ENCODE peak calls at places on chromosomes 11 and 22, in five cellular contexts. W is prostate gland, L is fibroblast of lung, Z is SJSA1, T is neural progenitor cell. G is an unnamed sample.

GRCh38 chr11:61699737-61700160 is 19.6 kb downstream of the DAGLA start:
- DNase-seq in W (peak; percentile 73), L (no peak), Z (no peak), T (no peak), G (no peak)

GRCh38 chr22:24541681-24542515 is 13.0 kb downstream of the GUCD1 start:
- DNase-seq in W (no peak), L (no peak), Z (no peak), T (no peak), G (no peak)

GRCh38 chr11:1830119-1830499 is 4.7 kb upstream of the SYT8 start:
- DNase-seq in W (no peak), L (no peak), Z (no peak), T (no peak), G (peak; percentile 62)

GRCh38 chr11:35390737-35391682 is 28.3 kb downstream of the SLC1A2 start:
- DNase-seq in W (peak; percentile 75), L (peak; percentile 86), Z (peak; percentile 47), T (no peak), G (peak; percentile 55)

GRCh38 chr11:14358729-14359439 is at the start of gene RRAS2:
- DNase-seq in W (peak; percentile 84), L (peak; percentile 69), Z (peak; percentile 70), T (peak; percentile 94), G (peak; percentile 61)

GRCh38 chr22:50074551-50075042 is 10.6 kb downstream of the MLC1 start:
- DNase-seq in W (no peak), L (no peak), Z (no peak), T (no peak), G (no peak)

GRCh38 chr11:129279326-129280026 is 87.4 kb upstream of the ARHGAP32 start:
- DNase-seq in W (peak; percentile 63), L (peak; percentile 78), Z (peak; percentile 39), T (peak; percentile 93), G (peak; percentile 94)

GRCh38 chr11:18617688-18618340 is 16.3 kb downstream of the SPTY2D1 start:
- DNase-seq in W (no peak), L (peak; percentile 58), Z (peak; percentile 29), T (no peak), G (no peak)

GRCh38 chr11:65487467-65488272 is 11.2 kb upstream of the MALAT1 start:
- DNase-seq in W (peak; percentile 99), L (peak; percentile 100), Z (peak; percentile 99), T (peak; percentile 99), G (peak; percentile 98)
- H3K4me1 ChIP-seq in W (peaks cover 36% of the 10 kb centered on the region), L (peaks cover 58% of the 10 kb centered on the region), Z (peaks cover 72% of the 10 kb centered on the region), T (peaks cover 72% of the 10 kb centered on the region), G (peaks cover 56% of the 10 kb centered on the region)

GRCh38 chr11:34049058-34049457 is 2.5 kb upstream of the CAPRIN1 start:
- DNase-seq in W (no peak), L (no peak), Z (no peak), T (no peak), G (no peak)

GRCh38 chr11:34040571-34040970 is 11.0 kb upstream of the CAPRIN1 start:
- DNase-seq in W (no peak), L (no peak), Z (no peak), T (no peak), G (no peak)

GRCh38 chr11:34050536-34050935 is 995 bp upstream of the CAPRIN1 start:
- DNase-seq in W (no peak), L (peak; percentile 44), Z (no peak), T (no peak), G (no peak)

GRCh38 chr11:34044664-34045485 is 6.7 kb upstream of the CAPRIN1 start:
- DNase-seq in W (no peak), L (peak; percentile 83), Z (peak; percentile 51), T (peak; percentile 53), G (no peak)
- H3K4me3 ChIP-seq in W (no peak overlapping the region), L (no peak overlapping the region), Z (no peak overlapping the region), T (no peak overlapping the region), G (no peak overlapping the region)

DNA sequence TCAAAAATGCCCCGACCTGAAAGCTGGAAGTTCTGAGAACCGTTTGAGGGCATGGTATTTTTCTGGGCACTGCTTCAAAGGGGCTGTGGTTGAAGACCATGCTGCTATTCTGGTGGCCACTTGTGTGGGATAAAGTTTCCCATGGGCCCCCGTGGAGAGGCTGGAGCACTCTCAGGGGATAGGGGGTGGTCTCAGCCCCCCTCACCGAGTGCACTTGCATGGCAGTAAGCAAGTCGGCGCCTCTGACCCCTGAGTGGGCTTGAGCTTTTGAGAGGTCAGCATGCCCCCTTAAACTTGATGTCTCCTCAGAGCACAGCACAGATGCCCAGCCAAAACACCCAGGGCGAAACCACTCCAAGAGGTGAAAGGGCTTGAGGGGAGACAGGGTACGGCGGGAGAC is 35.6 kb downstream of the TIMP3 start:
- DNase-seq in W (no peak), L (no peak), Z (no peak), T (no peak), G (no peak)
- H3K4me1 ChIP-seq in W (no peaks in the 10 kb centered on the region), L (no peaks in the 10 kb centered on the region), Z (no peaks in the 10 kb centered on the region), T (peaks cover 10% of the 10 kb centered on the region), G (no peaks in the 10 kb centered on the region)

DNA sequence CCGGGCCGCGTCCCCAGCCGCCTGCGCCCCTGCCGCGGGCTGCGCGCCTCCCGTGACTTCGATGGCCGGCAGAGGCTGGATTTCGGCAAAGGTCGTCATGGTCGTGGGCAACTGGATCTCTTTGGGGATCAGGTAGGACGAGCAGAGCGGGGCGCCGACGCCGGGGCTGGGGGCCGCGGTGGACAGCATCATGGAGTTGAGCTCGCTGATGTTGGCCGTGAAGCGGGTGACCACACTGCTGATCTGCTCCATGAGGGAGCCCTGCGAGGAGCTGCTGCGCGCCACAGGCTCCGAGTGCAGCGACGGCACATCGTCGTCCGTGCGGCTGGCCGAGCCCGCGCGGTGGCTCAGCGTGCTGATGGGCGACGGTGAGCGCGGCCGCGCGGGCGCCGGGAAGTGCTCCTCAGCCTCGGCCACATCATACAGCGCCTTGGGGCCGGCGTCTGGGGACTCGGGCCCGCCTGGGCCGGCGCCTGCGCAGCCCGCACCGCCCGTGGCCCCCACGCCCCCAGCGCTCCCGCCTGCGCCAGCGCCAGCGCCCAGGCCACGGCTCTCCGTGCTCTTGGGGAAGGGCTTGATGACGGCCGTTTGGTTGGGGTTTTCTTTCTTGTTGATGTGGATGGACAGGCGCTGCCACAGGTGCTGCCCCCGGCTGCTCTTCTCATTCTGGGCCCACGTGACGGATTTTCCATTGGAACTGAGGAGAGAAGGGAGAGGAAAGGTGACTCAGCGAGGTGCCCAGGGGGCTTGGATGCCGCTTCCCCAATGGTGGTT is 171.5 kb upstream of the CTSC start:
- DNase-seq in W (no peak), L (peak; percentile 23), Z (no peak), T (peak; percentile 57), G (peak; percentile 36)
- H3K4me3 ChIP-seq in W (peak overlapping the region; percentile 9), L (peak overlapping the region; percentile 27), Z (no peak overlapping the region), T (peak overlapping the region; percentile 38), G (peak overlapping the region; percentile 37)

GRCh38 chr22:23258826-23259170 is 78.5 kb downstream of the BCR start:
- DNase-seq in W (no peak), L (no peak), Z (no peak), T (no peak), G (no peak)
- H3K4me1 ChIP-seq in W (peaks cover 11% of the 10 kb centered on the region), L (peaks cover 11% of the 10 kb centered on the region), Z (no peaks in the 10 kb centered on the region), T (no peaks in the 10 kb centered on the region), G (peaks cover 5% of the 10 kb centered on the region)

DNA sequence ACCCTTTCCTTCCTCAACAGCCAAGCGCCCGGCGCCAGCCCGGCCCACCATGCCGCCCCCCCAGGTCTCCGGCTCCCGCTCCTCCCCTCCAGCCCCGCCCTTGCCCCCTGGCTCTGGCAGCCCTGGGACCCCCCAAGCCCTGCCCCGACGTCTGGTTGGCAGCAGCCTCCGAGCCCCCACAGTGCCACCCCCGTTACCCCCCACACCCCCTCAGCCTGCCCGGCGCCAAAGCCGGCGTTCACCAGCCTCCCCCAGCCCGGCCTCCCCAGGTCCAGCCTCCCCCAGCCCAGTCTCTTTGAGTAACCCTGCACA is 3.3 kb upstream of the PDXP start:
- DNase-seq in W (no peak), L (no peak), Z (no peak), T (no peak), G (no peak)
- H3K4me3 ChIP-seq in W (no peak overlapping the region), L (no peak overlapping the region), Z (no peak overlapping the region), T (no peak overlapping the region), G (no peak overlapping the region)

DNA sequence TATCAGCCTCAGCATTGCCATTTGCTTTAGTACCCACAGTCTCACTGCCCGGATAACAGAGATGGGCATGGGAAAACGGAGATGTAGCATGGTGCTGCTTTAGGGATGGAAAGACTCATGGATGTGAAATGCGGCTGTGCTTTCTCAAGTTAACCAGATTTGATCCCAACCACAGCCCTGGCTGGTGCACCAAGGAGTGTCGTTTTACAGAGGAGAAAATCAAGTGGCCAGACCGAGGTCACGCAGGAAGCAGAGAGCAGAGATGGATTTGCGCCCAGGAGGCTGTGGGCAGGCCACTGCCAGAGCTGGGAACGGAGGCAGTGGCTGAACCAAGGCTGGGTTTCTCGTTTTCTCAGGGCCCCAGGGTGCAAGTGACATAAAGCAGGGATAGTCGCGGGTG is 9.0 kb downstream of the MB start:
- DNase-seq in W (no peak), L (no peak), Z (no peak), T (no peak), G (no peak)
- H3K4me1 ChIP-seq in W (no peaks in the 10 kb centered on the region), L (no peaks in the 10 kb centered on the region), Z (no peaks in the 10 kb centered on the region), T (peaks cover 5% of the 10 kb centered on the region), G (no peaks in the 10 kb centered on the region)

GRCh38 chr22:26604368-26604767 is 13.5 kb downstream of the CRYBB1 start:
- DNase-seq in W (no peak), L (no peak), Z (no peak), T (no peak), G (no peak)

GRCh38 chr22:26608129-26608528 is 9.7 kb downstream of the CRYBB1 start:
- DNase-seq in W (no peak), L (no peak), Z (no peak), T (peak; percentile 45), G (no peak)

GRCh38 chr22:26609287-26609686 is 8.5 kb downstream of the CRYBB1 start:
- DNase-seq in W (no peak), L (no peak), Z (no peak), T (no peak), G (no peak)

GRCh38 chr22:26610072-26610958 is 7.5 kb downstream of the CRYBB1 start:
- DNase-seq in W (no peak), L (peak; percentile 88), Z (peak; percentile 82), T (no peak), G (no peak)

DNA sequence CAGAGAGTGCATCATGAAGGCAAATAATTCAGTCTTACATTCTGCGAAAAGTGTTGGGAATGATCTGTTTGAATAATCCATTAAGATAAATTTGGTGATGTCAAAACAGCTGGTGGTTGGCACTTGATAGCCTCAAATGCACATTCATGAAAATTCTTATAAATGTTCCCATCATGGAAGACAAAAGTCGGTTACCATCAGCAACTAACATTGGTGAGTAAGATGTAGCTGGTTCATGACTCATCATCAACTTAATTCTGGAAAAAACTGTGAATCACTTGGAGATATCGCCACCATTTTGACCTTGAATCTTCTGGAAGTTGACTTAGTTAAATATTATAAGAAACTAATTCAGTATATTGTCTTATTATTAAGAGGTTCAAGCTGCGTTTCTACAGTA is 11.2 kb downstream of the CRYBB1 start:
- DNase-seq in W (no peak), L (peak; percentile 44), Z (no peak), T (no peak), G (no peak)
- H3K4me3 ChIP-seq in W (no peak overlapping the region), L (no peak overlapping the region), Z (no peak overlapping the region), T (no peak overlapping the region), G (no peak overlapping the region)

DNA sequence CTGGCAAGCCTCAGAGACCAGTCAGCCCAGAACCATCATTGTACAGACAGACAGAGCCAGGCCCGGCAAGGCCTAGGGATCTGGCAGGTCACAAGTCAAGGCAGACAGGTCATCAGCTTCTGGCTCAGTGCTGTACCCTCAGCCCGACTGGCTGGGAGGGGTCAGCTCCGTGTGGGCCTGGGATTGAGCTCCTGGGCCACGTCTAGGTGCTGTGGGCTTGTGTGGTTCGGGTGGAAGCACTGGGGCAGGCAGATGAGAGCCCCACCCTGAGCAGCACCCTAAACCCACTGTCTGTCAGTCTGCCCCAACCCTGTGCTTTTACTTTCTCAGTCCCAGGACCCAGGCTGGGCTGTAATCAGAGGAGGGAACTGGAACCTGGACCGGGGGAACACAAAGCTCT is 26.9 kb upstream of the P2RY2 start:
- DNase-seq in W (no peak), L (no peak), Z (no peak), T (no peak), G (no peak)
- H3K4me1 ChIP-seq in W (no peaks in the 10 kb centered on the region), L (no peaks in the 10 kb centered on the region), Z (peaks cover 12% of the 10 kb centered on the region), T (no peaks in the 10 kb centered on the region), G (peaks cover 56% of the 10 kb centered on the region)

G was measured in left lung.